ENCODE peak calls at places on chromosome 10, in four cellular contexts. X is gastrocnemius medialis, M is IMR-90, I is hepatocyte. Z is an unnamed sample.

GRCh38 chr10:21144047-21144446 is 246.9 kb upstream of the NEBL start:
- DNase-seq in X (no peak), M (no peak), I (no peak), Z (no peak)

GRCh38 chr10:98309366-98310355 is 41.7 kb upstream of the LOXL4 start:
- DNase-seq in X (peak; percentile 69), M (peak; percentile 87), I (peak; percentile 88), Z (no peak)

GRCh38 chr10:6504296-6504695 is 75.8 kb downstream of the PRKCQ start:
- DNase-seq in X (no peak), M (no peak), I (no peak), Z (no peak)

GRCh38 chr10:31606841-31607240 is 287.8 kb downstream of the ZEB1 start:
- DNase-seq in X (no peak), M (peak; percentile 35), I (no peak), Z (no peak)

GRCh38 chr10:59865101-59865500 is 41.3 kb downstream of the CCDC6 start:
- DNase-seq in X (peak; percentile 24), M (peak; percentile 18), I (peak; percentile 13), Z (peak; percentile 33)

GRCh38 chr10:114631678-114632417 is 26.2 kb downstream of the ABLIM1 start:
- DNase-seq in X (peak; percentile 44), M (no peak), I (peak; percentile 85), Z (no peak)

GRCh38 chr10:4025339-4025738 is 240.3 kb upstream of the KLF6 start:
- DNase-seq in X (no peak), M (no peak), I (no peak), Z (no peak)

GRCh38 chr10:79158004-79158340 is 89.2 kb downstream of the ZMIZ1 start:
- DNase-seq in X (no peak), M (no peak), I (no peak), Z (no peak)

GRCh38 chr10:96651998-96652431 is 65.2 kb upstream of the TM9SF3 start:
- DNase-seq in X (no peak), M (no peak), I (no peak), Z (no peak)

GRCh38 chr10:125407000-125407502 is 246.7 kb upstream of the CTBP2 start:
- DNase-seq in X (no peak), M (peak; percentile 51), I (peak; percentile 22), Z (no peak)

GRCh38 chr10:132879408-132880147 is 62.8 kb downstream of the CFAP46 start:
- DNase-seq in X (no peak), M (no peak), I (no peak), Z (no peak)

GRCh38 chr10:91653214-91653875 is 20.5 kb upstream of the PPP1R3C start:
- DNase-seq in X (no peak), M (peak; percentile 77), I (no peak), Z (no peak)

GRCh38 chr10:24873281-24873683 is 79.1 kb downstream of the PRTFDC1 start:
- DNase-seq in X (peak; percentile 19), M (peak; percentile 95), I (peak; percentile 30), Z (no peak)

GRCh38 chr10:89669985-89670384 is 24.9 kb upstream of the PANK1 start:
- DNase-seq in X (no peak), M (no peak), I (no peak), Z (no peak)

GRCh38 chr10:98321203-98321780 is 53.3 kb upstream of the LOXL4 start:
- DNase-seq in X (no peak), M (no peak), I (no peak), Z (no peak)

GRCh38 chr10:21194510-21194993 is 297.4 kb upstream of the NEBL start:
- DNase-seq in X (peak; percentile 20), M (no peak), I (peak; percentile 23), Z (no peak)

GRCh38 chr10:43075612-43076003 is 1.3 kb upstream of the RET start:
- DNase-seq in X (no peak), M (no peak), I (no peak), Z (no peak)
- H3K27me3 ChIP-seq in X (peaks cover 27% of the 10 kb centered on the region), M (peaks cover 44% of the 10 kb centered on the region), I (peaks cover 52% of the 10 kb centered on the region), Z (peaks cover 19% of the 10 kb centered on the region)

DNA sequence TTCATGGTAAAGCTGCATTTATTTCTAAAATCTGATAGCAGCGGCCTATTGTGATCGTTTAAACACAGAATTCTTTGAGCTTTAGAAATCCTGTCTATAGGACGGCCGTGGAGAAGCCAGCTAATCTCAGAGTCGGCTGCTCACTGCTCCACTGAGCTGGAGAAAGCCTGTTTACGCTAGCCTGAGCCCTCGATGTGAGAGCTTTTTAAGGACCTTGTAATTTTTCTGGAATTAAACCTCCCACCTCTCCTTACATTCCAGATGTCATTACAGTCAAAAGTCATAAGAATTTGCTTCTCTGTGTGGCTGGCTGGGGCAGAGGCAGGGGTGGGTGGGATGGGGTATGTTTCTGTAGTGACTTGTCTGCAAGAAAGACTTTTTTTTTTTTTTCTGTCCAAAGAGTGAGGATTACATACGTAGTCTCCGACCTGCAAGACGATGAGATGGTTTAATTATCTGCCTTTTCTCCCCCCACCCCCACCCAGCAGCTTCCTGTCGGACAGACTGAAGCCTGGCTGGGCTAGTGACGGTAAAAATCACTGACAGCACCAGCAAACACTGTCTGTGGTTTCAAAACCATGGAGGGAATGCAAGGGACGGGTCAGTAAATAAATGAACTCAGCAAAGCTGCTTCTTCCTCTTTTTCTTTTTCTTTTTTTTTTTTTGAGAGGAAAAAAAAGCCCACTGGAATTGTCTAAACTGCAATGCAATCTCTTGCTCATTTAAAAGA is 31.8 kb downstream of the TRIM8 start:
- DNase-seq in X (no peak), M (peak; percentile 98), I (peak; percentile 61), Z (no peak)
- H3K4me1 ChIP-seq in X (peaks cover 48% of the 10 kb centered on the region), M (peaks cover 49% of the 10 kb centered on the region), I (peaks cover 63% of the 10 kb centered on the region), Z (peaks cover 10% of the 10 kb centered on the region)

DNA sequence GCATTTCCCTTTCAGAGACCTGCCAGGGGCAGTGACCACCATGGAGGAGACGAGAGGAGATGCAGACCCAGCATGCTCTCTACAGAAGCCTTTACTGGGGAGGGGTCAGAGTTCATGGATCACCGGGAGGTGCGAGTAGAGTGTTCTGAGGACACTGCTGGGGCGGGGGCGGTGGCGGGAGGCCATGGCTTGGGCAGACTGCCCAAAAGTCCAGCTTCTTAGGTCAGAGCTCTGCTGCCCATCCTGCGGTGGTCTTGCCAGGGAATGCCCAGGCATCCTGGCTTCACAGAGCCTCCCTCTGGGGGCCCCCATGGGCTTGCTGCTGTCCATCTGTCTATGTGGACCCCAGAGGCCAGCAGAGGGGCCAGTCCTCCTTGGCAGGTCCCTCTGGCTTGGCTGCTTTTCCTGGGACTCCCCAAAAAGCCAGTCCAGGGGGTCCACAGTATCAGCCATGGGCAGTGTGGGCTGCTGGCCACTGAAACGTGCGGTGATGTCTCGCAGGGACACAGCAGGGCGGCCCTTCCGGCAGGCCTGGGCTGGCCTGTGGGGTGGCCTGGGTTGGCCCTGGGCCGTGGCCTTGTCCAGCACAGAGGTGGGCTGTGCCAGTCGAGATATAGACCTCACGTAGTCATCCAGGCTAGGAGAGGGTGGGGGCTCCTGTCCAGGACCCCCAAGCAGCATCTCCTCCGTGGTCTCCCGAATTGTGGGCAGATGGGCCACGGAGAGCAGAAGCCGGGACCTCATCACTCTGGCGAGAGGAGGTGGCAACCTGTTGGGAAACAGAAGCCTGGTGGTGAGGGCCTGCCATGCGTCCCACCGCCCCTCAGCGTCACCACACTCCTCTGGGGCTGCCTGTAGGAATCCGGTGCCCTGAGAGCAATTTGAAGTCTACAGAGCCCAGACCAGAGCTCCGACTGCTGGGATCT is 1.1 kb downstream of the DEPP1 start:
- DNase-seq in X (no peak), M (no peak), I (no peak), Z (no peak)
- H3K4me3 ChIP-seq in X (peak overlapping the region; percentile 65), M (peak overlapping the region; percentile 55), I (peak overlapping the region; percentile 2), Z (no peak overlapping the region)

GRCh38 chr10:93600446-93600860 is 582 bp downstream of the RBP4 start:
- DNase-seq in X (no peak), M (no peak), I (peak; percentile 32), Z (no peak)
- H3K27me3 ChIP-seq in X (peaks cover 33% of the 10 kb centered on the region), M (peaks cover 44% of the 10 kb centered on the region), I (peaks cover 16% of the 10 kb centered on the region), Z (peaks cover 30% of the 10 kb centered on the region)

DNA sequence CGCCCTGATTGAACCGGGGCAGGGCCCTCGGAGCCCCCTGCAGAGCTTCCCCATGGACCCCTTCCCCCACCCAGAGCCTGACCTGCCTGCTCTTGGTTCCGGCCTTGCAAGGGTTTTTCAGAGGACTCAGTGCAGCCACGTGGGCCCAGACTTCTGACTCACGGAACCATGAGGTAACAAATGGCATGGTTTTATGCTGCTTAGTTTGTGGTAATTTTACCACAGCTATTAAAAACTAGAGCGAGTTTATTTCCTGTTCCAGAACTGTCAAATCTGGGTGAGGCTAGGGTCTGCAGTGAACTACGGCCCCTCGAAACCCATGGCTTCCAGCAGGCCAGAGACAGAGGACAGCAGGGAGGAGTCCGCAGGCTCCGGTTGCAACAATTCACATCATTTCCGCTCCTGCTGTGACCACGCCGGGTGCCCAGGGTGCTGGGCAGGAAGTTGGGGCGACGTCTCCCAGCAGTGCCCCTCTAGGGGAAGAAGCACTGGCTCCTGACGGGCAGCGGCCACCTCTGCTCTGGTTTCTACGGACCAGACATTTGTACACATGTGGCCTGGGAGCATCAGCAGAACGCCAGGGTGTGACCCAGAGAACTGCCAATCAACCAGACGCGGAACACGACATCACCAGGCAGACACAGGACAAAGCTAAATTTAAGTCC is 74.8 kb downstream of the ADARB2 start:
- DNase-seq in X (no peak), M (no peak), I (no peak), Z (no peak)
- H3K4me1 ChIP-seq in X (no peaks in the 10 kb centered on the region), M (no peaks in the 10 kb centered on the region), I (no peaks in the 10 kb centered on the region), Z (no peaks in the 10 kb centered on the region)

Z was measured in iPS DF 6.9.